ENCODE peak calls at places on chromosome 14, in ten cellular contexts. R is lung; M is OCI-LY7; C is aorta; Y is transverse colon; X is breast epithelium; T is CD4-positive, alpha-beta memory T cell; B is brain microvascular endothelial cell; U is IMR-90; O is body of pancreas. K is an unnamed sample.

GRCh38 chr14:91409991-91410401 is 7.6 kb downstream of the CCDC88C start:
- DNase-seq in R (no peak), M (no peak), C (no peak), Y (no peak), X (peak), T (peak), B (no peak), U (no peak), O (no peak), K (no peak)

GRCh38 chr14:93042968-93043940 is 72.5 kb downstream of the ITPK1 start:
- DNase-seq in R (peak), M (no peak), C (peak), Y (peak), X (peak), T (no peak), B (peak), U (peak), O (peak), K (peak)

GRCh38 chr14:89399594-89400068 is 17.4 kb downstream of the FOXN3 start:
- DNase-seq in R (no peak), M (peak), C (no peak), Y (no peak), X (no peak), T (no peak), B (peak), U (peak), O (no peak), K (no peak)

GRCh38 chr14:90426663-90427062 is 29.8 kb downstream of the CALM1 start:
- DNase-seq in R (no peak), M (no peak), C (peak), Y (peak), X (no peak), T (no peak), B (peak), U (no peak), O (peak), K (no peak)

GRCh38 chr14:70093156-70093555 is 95.6 kb downstream of the SLC8A3 start:
- DNase-seq in R (no peak), M (no peak), C (no peak), Y (no peak), X (no peak), T (no peak), B (no peak), U (no peak), O (no peak), K (no peak)

GRCh38 chr14:90642239-90642717 is 174.0 kb downstream of the TTC7B start:
- DNase-seq in R (no peak), M (no peak), C (no peak), Y (no peak), X (no peak), T (no peak), B (peak), U (peak), O (no peak), K (no peak)

GRCh38 chr14:58072288-58073071 is 79.5 kb downstream of the ARMH4 start:
- DNase-seq in R (peak), M (peak), C (no peak), Y (peak), X (no peak), T (peak), B (peak), U (peak), O (peak), K (no peak)

GRCh38 chr14:101948666-101949205 is 15.6 kb upstream of the DYNC1H1 start:
- DNase-seq in R (no peak), M (no peak), C (peak), Y (no peak), X (peak), T (no peak), B (no peak), U (no peak), O (peak), K (no peak)

GRCh38 chr14:32368107-32368506 is 39.0 kb downstream of the AKAP6 start:
- DNase-seq in R (no peak), M (no peak), C (no peak), Y (no peak), X (no peak), T (no peak), B (no peak), U (no peak), O (no peak), K (no peak)
- H3K27ac ChIP-seq in R (no peak), M (no peak), C (no peak), Y (no peak), X (no peak), T (no peak), B (no peak), U (no peak), O (no peak), K (peak)

GRCh38 chr14:22471545-22472121 is 117.4 kb downstream of the DAD1 start:
- DNase-seq in R (peak), M (peak), C (peak), Y (peak), X (no peak), T (no peak), B (peak), U (peak), O (peak), K (no peak)
- H3K27ac ChIP-seq in R (no peak), M (peak), C (no peak), Y (no peak), X (no peak), T (no peak), B (no peak), U (no peak), O (no peak), K (no peak)

DNA sequence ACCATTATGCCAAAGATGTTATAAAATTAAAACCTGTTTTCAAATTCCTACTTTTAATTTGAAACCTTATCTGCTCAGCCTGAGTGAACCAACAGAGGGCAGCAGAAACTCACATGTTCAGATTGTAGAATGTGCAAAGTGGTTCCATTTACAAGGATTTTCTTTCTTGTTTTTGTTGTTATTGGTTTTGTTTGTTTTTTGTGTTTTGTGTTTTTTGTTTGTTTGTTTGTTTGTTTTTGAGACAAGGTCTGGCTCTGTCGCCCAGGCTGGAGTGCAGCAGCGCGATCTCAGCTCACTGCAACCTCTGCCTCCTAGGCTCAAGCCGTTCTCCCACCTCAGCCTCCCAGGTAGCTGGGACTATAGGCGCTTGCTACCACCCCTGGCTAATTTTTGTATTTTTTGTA is 22.8 kb upstream of the GARIN2 start:
- DNase-seq in R (no peak), M (peak), C (no peak), Y (peak), X (no peak), T (peak), B (peak), U (peak), O (peak), K (no peak)
- H3K27ac ChIP-seq in R (no peak), M (no peak), C (no peak), Y (no peak), X (no peak), T (no peak), B (no peak), U (no peak), O (no peak), K (no peak)

GRCh38 chr14:61694830-61695694 is at the start of gene HIF1A:
- DNase-seq in R (peak), M (peak), C (peak), Y (peak), X (peak), T (peak), B (peak), U (peak), O (peak), K (peak)

GRCh38 chr14:61695695-61696527 is 598 bp downstream of the HIF1A start:
- DNase-seq in R (peak), M (peak), C (peak), Y (peak), X (peak), T (peak), B (peak), U (peak), O (peak), K (no peak)

GRCh38 chr14:61690982-61691381 is 4.3 kb upstream of the HIF1A start:
- DNase-seq in R (no peak), M (no peak), C (no peak), Y (no peak), X (no peak), T (no peak), B (no peak), U (no peak), O (no peak), K (no peak)

GRCh38 chr14:61696753-61697318 is 1.5 kb downstream of the HIF1A start:
- DNase-seq in R (no peak), M (no peak), C (no peak), Y (no peak), X (no peak), T (no peak), B (no peak), U (no peak), O (no peak), K (no peak)

GRCh38 chr14:61694039-61694438 is 1.3 kb upstream of the HIF1A start:
- DNase-seq in R (no peak), M (no peak), C (no peak), Y (no peak), X (no peak), T (no peak), B (no peak), U (no peak), O (no peak), K (no peak)
- H3K27ac ChIP-seq in R (no peak), M (no peak), C (no peak), Y (peak), X (no peak), T (peak), B (no peak), U (no peak), O (no peak), K (no peak)

GRCh38 chr14:65566820-65567522 is 154.4 kb downstream of the FUT8 start:
- DNase-seq in R (no peak), M (no peak), C (no peak), Y (no peak), X (no peak), T (no peak), B (no peak), U (no peak), O (no peak), K (no peak)
- H3K27ac ChIP-seq in R (no peak), M (no peak), C (no peak), Y (no peak), X (no peak), T (peak), B (no peak), U (no peak), O (no peak), K (no peak)

GRCh38 chr14:66069830-66070541 is 416.2 kb upstream of the CCDC196 start:
- DNase-seq in R (no peak), M (no peak), C (no peak), Y (no peak), X (no peak), T (no peak), B (no peak), U (no peak), O (no peak), K (no peak)
- H3K27ac ChIP-seq in R (no peak), M (no peak), C (no peak), Y (no peak), X (no peak), T (no peak), B (no peak), U (no peak), O (no peak), K (no peak)

GRCh38 chr14:22147716-22148115 is 441.3 kb downstream of the DAD1 start:
- DNase-seq in R (no peak), M (no peak), C (no peak), Y (no peak), X (no peak), T (no peak), B (no peak), U (no peak), O (no peak), K (no peak)
- H3K27ac ChIP-seq in R (no peak), M (no peak), C (no peak), Y (no peak), X (no peak), T (no peak), B (no peak), U (no peak), O (no peak), K (no peak)

K was measured in epithelial cell of prostate.